ENCODE peak calls at places on chromosomes 13 and 19, in seven cellular contexts. K, L, V, X, W, D and F are unnamed samples.

GRCh38 chr13:43291289-43292055 is 268.1 kb downstream of the DNAJC15 start:
- DNase-seq in K (no peak), W (no peak), L (no peak), D (no peak), X (no peak), V (no peak), F (no peak)

GRCh38 chr19:29610574-29611271 is 4.6 kb downstream of the POP4 start:
- DNase-seq in V (peak), D (peak), W (peak), K (peak), X (peak), L (peak), F (peak)

GRCh38 chr19:48329167-48329891 is 4.0 kb downstream of the EMP3 start:
- DNase-seq in L (no peak), D (peak), X (peak), W (peak), V (no peak), K (peak), F (no peak)

GRCh38 chr19:51688665-51689571 is 4.2 kb upstream of the SPACA6 start:
- DNase-seq in X (peak), K (peak), W (peak), L (no peak), D (no peak), V (peak), F (peak)

GRCh38 chr19:48596679-48597465 is 9.7 kb upstream of the SPACA4 start:
- DNase-seq in W (no peak), V (no peak), X (no peak), K (no peak), D (no peak), L (no peak), F (no peak)

GRCh38 chr13:45370922-45371406 is 30.0 kb upstream of the TPT1 start:
- DNase-seq in D (peak), K (peak), V (peak), L (no peak), W (peak), X (peak), F (no peak)

GRCh38 chr19:32324631-32325215 is 20.7 kb upstream of the ZNF507 start:
- DNase-seq in X (no peak), K (no peak), L (no peak), D (no peak), V (no peak), W (no peak), F (no peak)

GRCh38 chr13:91017669-91018053 is 329.8 kb upstream of the MIR17HG start:
- DNase-seq in L (no peak), V (no peak), D (no peak), W (no peak), X (peak), K (peak), F (no peak)

GRCh38 chr19:2330255-2330631 is 1.8 kb downstream of the SPPL2B start:
- DNase-seq in V (no peak), K (no peak), W (no peak), D (no peak), L (no peak), X (no peak), F (no peak)

GRCh38 chr19:40759352-40759751 is 8.3 kb downstream of the SNRPA start:
- DNase-seq in L (no peak), D (no peak), X (no peak), K (no peak), V (no peak), W (no peak), F (no peak)

GRCh38 chr13:66558511-66558910 is 671.6 kb downstream of the PCDH9 start:
- DNase-seq in D (peak), K (no peak), X (peak), W (no peak), L (no peak), V (no peak), F (no peak)

GRCh38 chr19:55346725-55347441 is 7.2 kb downstream of the KMT5C start:
- DNase-seq in X (no peak), W (no peak), L (no peak), D (no peak), K (peak), V (no peak), F (no peak)

GRCh38 chr13:39036212-39036611 is 1.7 kb downstream of the PROSER1 start:
- DNase-seq in X (peak), L (no peak), K (no peak), V (no peak), W (no peak), D (peak), F (no peak)

GRCh38 chr19:54388001-54388802 is 23.5 kb upstream of the LAIR1 start:
- DNase-seq in K (no peak), X (no peak), V (peak), L (no peak), D (peak), W (no peak), F (no peak)

GRCh38 chr13:44347905-44348304 is 25.7 kb upstream of the SERP2 start:
- DNase-seq in X (no peak), V (no peak), D (no peak), L (no peak), K (no peak), W (no peak), F (no peak)

GRCh38 chr19:28289294-28290063 is 923.5 kb downstream of the UQCRFS1 start:
- DNase-seq in X (peak), L (no peak), V (no peak), D (no peak), K (peak), W (no peak), F (no peak)

GRCh38 chr19:10692673-10693264 is 8.5 kb upstream of the QTRT1 start:
- DNase-seq in X (no peak), L (no peak), W (no peak), V (no peak), D (no peak), K (peak), F (no peak)

GRCh38 chr13:38417727-38418126 is 68.1 kb downstream of the UFM1 start:
- DNase-seq in D (peak), W (no peak), L (no peak), X (no peak), V (no peak), K (peak), F (no peak)

GRCh38 chr13:110113284-110113764 is 193.6 kb downstream of the COL4A1 start:
- DNase-seq in V (no peak), L (no peak), X (peak), W (no peak), D (no peak), K (no peak), F (peak)

GRCh38 chr13:112452380-112453206 is 76.4 kb downstream of the SPACA7 start:
- DNase-seq in W (no peak), X (no peak), V (no peak), L (no peak), K (peak), D (no peak), F (no peak)

GRCh38 chr13:97627566-97627965 is 193.6 kb downstream of the RAP2A start:
- DNase-seq in L (no peak), X (peak), V (peak), D (no peak), K (peak), W (no peak), F (no peak)

GRCh38 chr13:61648546-61648945 is 232.9 kb upstream of the PCDH20 start:
- DNase-seq in D (no peak), X (no peak), V (no peak), W (no peak), L (no peak), K (no peak), F (no peak)

GRCh38 chr19:53977429-53977990 is 13.9 kb upstream of the CACNG6 start:
- DNase-seq in V (peak), D (peak), K (peak), X (peak), W (peak), L (peak), F (peak)

GRCh38 chr19:49214701-49215100 is 57.1 kb downstream of the TRPM4 start:
- DNase-seq in X (no peak), V (no peak), W (no peak), K (no peak), L (no peak), D (peak), F (no peak)

GRCh38 chr19:14555918-14556661 is 15.8 kb downstream of the NDUFB7 start:
- DNase-seq in K (no peak), W (no peak), L (no peak), X (peak), D (no peak), V (no peak), F (no peak)

GRCh38 chr13:49226613-49227012 is 6.5 kb downstream of the MLNR start:
- DNase-seq in V (no peak), D (no peak), W (no peak), K (no peak), X (no peak), L (no peak), F (no peak)

GRCh38 chr13:21061077-21061945 is at the start of gene LATS2:
- DNase-seq in D (peak), W (peak), V (peak), L (peak), K (peak), X (peak), F (peak)

GRCh38 chr13:26425439-26426358 is 131.8 kb upstream of the WASF3 start:
- DNase-seq in X (peak), D (no peak), W (no peak), L (no peak), V (no peak), K (no peak), F (no peak)

GRCh38 chr13:41075034-41075433 is 13.7 kb downstream of the WBP4 start:
- DNase-seq in W (no peak), D (peak), K (no peak), V (no peak), L (no peak), X (no peak), F (no peak)

GRCh38 chr13:93098972-93099371 is 127.6 kb upstream of the GPC6 start:
- DNase-seq in X (no peak), K (no peak), D (no peak), V (no peak), L (no peak), W (no peak), F (no peak)

GRCh38 chr19:49058592-49058991 is 1.0 kb upstream of the CGB7 start:
- DNase-seq in X (peak), K (peak), L (no peak), W (no peak), D (peak), V (no peak), F (no peak)

GRCh38 chr19:38384209-38385027 is 3.4 kb downstream of the GGN start:
- DNase-seq in W (no peak), V (no peak), D (peak), K (peak), L (no peak), X (no peak), F (no peak)

GRCh38 chr13:86848716-86849115 is 822.5 kb upstream of the SLITRK5 start:
- DNase-seq in W (no peak), V (no peak), K (no peak), D (no peak), X (no peak), L (no peak), F (no peak)
- H3K27ac ChIP-seq in W (no peak), V (no peak), K (no peak), D (no peak), X (no peak), L (no peak), F (no peak)

GRCh38 chr13:50636007-50636704 is 207.3 kb downstream of the DLEU7 start:
- DNase-seq in D (peak), W (no peak), X (no peak), K (peak), V (no peak), L (no peak), F (no peak)
- H3K27ac ChIP-seq in D (no peak), W (no peak), X (no peak), K (no peak), V (peak), L (no peak), F (no peak)

GRCh38 chr19:45528149-45528743 is 21.0 kb downstream of the VASP start:
- DNase-seq in V (no peak), L (no peak), X (peak), D (no peak), W (no peak), K (peak), F (no peak)

GRCh38 chr19:45526971-45527370 is 19.7 kb downstream of the VASP start:
- DNase-seq in D (no peak), W (no peak), V (no peak), K (no peak), X (no peak), L (no peak), F (no peak)

GRCh38 chr19:45531349-45531748 is 24.1 kb downstream of the VASP start:
- DNase-seq in X (no peak), D (no peak), L (no peak), W (no peak), V (no peak), K (no peak), F (no peak)

GRCh38 chr19:45527731-45528130 is 20.5 kb downstream of the VASP start:
- DNase-seq in D (no peak), X (no peak), V (no peak), L (no peak), K (peak), W (no peak), F (no peak)

DNA sequence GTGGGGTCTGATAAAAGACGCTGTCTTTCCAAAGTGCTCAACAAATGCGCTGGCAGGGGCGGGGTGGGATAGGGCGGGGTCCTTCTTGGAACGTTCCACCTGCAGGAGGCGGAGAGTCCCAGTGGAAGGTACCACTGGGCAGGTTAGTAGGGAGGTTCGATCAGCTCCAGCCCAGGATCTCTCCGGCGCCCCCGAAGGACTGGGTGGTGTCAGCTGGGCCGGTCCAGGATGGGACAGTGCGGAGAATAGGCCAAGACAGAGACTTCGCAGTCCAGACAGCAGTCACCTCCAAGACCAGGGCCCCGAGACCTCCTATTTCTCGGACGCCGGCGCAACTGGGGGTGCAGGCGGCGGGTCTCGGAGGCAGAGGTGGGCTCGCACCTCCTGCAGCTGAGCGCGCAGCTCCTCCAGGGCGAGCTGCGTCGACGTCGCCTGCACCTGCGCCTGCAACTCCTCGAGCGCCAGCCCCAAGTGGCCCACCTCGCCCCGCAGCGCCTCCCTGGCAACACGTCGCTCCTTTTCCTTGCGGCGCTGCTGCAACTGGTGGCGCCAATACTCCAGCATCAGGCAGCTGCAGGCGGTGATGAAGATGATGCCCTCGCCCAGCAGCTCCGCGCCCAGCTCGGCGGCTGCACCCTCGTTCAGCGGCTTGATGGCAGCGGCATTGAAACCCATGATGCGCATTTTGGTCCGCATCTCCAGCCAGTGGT is 21.6 kb downstream of the VASP start:
- DNase-seq in W (peak), L (no peak), V (no peak), D (no peak), K (peak), X (no peak), F (no peak)
- H3K27ac ChIP-seq in W (no peak), L (no peak), V (no peak), D (no peak), K (no peak), X (no peak), F (peak)

DNA sequence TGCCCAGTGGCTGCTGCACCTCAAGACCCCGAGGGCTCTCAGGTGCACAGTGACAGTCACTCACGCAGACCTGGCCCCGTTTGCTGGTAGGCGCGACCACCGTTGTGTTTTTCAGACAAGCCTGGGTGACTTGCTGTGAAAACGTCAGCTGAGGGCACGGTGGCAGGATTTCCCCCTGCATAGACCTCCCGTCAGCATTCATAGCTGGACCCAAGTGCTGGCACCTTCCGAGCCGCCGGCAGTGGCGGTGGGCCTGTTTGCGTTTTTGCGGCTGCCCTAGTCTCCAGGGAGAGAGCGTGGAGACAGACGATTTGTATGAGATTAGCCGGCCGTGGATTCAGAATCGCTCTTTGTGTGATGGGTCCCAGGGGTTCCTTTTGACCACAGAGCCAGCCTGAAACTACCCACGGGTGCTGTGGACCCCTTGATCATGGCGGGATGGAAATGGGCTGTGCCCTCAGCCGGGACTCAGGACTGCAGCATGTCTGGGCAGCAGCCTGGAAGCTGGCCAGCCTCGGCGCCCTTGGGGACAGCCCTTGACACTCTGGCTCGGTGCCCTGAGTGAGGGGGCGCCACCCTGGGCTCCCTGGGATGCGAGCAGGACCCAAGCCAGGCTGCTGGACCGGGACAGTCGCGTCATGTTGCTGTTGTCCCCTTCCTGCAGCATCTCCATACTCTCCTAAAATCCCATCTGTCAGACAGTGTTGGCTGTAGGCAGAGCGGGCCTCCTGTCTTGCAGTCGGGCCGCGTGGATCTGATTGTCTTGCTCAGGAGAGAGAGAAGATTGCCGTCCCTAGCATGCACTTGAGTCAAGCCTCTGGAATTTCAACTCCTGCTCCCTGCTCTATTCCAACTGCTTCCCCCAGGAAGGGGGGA is 8.6 kb downstream of the KDM4B start:
- DNase-seq in D (no peak), V (no peak), L (no peak), K (no peak), W (peak), X (peak), F (no peak)
- H3K27ac ChIP-seq in D (no peak), V (peak), L (no peak), K (peak), W (peak), X (peak), F (peak)

GRCh38 chr19:43699506-43700367 is 16.1 kb upstream of the IRGC start:
- DNase-seq in V (peak), X (peak), K (peak), L (no peak), D (no peak), W (peak), F (no peak)
- H3K27ac ChIP-seq in V (peak), X (peak), K (no peak), L (peak), D (no peak), W (no peak), F (peak)